ENCODE peak calls at places on chromosomes 6 and 20, in ten cellular contexts. W, V, F, A, J, S, K, U, B and Y are unnamed samples.

GRCh38 chr6:151389640-151390275 is 1.6 kb downstream of the ZBTB2 start:
- DNase-seq in W (no peak), V (peak), F (no peak), A (peak), J (peak), S (peak), K (peak), U (peak), B (peak), Y (no peak)

GRCh38 chr6:149046164-149046821 is 271.2 kb upstream of the TAB2 start:
- DNase-seq in W (no peak), V (no peak), F (no peak), A (no peak), J (no peak), S (no peak), K (no peak), U (no peak), B (no peak), Y (no peak)

GRCh38 chr6:141467881-141468280 is 664.8 kb upstream of the GJE1 start:
- DNase-seq in W (no peak), V (no peak), F (no peak), A (peak), J (no peak), S (no peak), K (no peak), U (no peak), B (no peak), Y (no peak)

GRCh38 chr6:118320652-118321051 is 227.4 kb upstream of the PLN start:
- DNase-seq in W (no peak), V (no peak), F (no peak), A (no peak), J (no peak), S (no peak), K (no peak), U (peak), B (no peak), Y (no peak)

GRCh38 chr6:122400121-122400450 is 634 bp downstream of the HSF2 start:
- DNase-seq in W (no peak), V (peak), F (no peak), A (peak), J (no peak), S (no peak), K (no peak), U (peak), B (no peak), Y (no peak)

GRCh38 chr6:17836298-17836697 is 129.6 kb upstream of the NUP153 start:
- DNase-seq in W (no peak), V (no peak), F (no peak), A (no peak), J (no peak), S (no peak), K (no peak), U (no peak), B (no peak), Y (no peak)

GRCh38 chr6:114084327-114084890 is 113.5 kb upstream of the HDAC2 start:
- DNase-seq in W (no peak), V (no peak), F (peak), A (no peak), J (no peak), S (no peak), K (no peak), U (peak), B (no peak), Y (no peak)

GRCh38 chr6:21592953-21593352 is 598 bp upstream of the SOX4 start:
- DNase-seq in W (no peak), V (no peak), F (no peak), A (no peak), J (no peak), S (no peak), K (no peak), U (no peak), B (no peak), Y (no peak)

GRCh38 chr6:112221561-112221960 is 32.8 kb downstream of the LAMA4 start:
- DNase-seq in W (no peak), V (no peak), F (no peak), A (no peak), J (no peak), S (no peak), K (no peak), U (no peak), B (no peak), Y (no peak)

GRCh38 chr6:14922306-14922705 is 323.6 kb upstream of the JARID2 start:
- DNase-seq in W (no peak), V (no peak), F (no peak), A (no peak), J (no peak), S (no peak), K (peak), U (no peak), B (peak), Y (no peak)

GRCh38 chr20:24648481-24648880 is 179.1 kb downstream of the SYNDIG1 start:
- DNase-seq in W (no peak), V (no peak), F (no peak), A (no peak), J (no peak), S (no peak), K (no peak), U (peak), B (no peak), Y (no peak)

GRCh38 chr6:47633141-47633540 is 65.2 kb upstream of the ADGRF4 start:
- DNase-seq in W (no peak), V (peak), F (peak), A (peak), J (no peak), S (no peak), K (no peak), U (peak), B (no peak), Y (no peak)

GRCh38 chr6:134551245-134551960 is 233.5 kb upstream of the SGK1 start:
- DNase-seq in W (no peak), V (no peak), F (peak), A (peak), J (no peak), S (no peak), K (no peak), U (peak), B (no peak), Y (no peak)

GRCh38 chr20:61849822-61850221 is 215.9 kb downstream of the TAF4 start:
- DNase-seq in W (no peak), V (no peak), F (no peak), A (no peak), J (peak), S (no peak), K (no peak), U (no peak), B (no peak), Y (no peak)

GRCh38 chr6:76451926-76452709 is 379.7 kb upstream of the IMPG1 start:
- DNase-seq in W (no peak), V (no peak), F (no peak), A (no peak), J (no peak), S (no peak), K (no peak), U (no peak), B (no peak), Y (no peak)

GRCh38 chr20:23820493-23820892 is 6.0 kb downstream of the CST2 start:
- DNase-seq in W (no peak), V (no peak), F (no peak), A (no peak), J (no peak), S (no peak), K (no peak), U (peak), B (no peak), Y (no peak)

GRCh38 chr6:147510949-147511590 is 2.6 kb downstream of the SAMD5 start:
- DNase-seq in W (no peak), V (no peak), F (no peak), A (no peak), J (no peak), S (no peak), K (no peak), U (no peak), B (no peak), Y (no peak)

GRCh38 chr6:160115421-160115820 is 6.2 kb upstream of the SLC22A1 start:
- DNase-seq in W (no peak), V (no peak), F (no peak), A (no peak), J (no peak), S (no peak), K (no peak), U (no peak), B (no peak), Y (no peak)

GRCh38 chr6:134347916-134348805 is 30.2 kb upstream of the SGK1 start:
- DNase-seq in W (no peak), V (no peak), F (no peak), A (peak), J (no peak), S (no peak), K (no peak), U (peak), B (no peak), Y (no peak)

GRCh38 chr6:166751051-166751595 is 124.1 kb upstream of the RPS6KA2 start:
- DNase-seq in W (peak), V (no peak), F (no peak), A (no peak), J (no peak), S (no peak), K (peak), U (no peak), B (peak), Y (peak)

GRCh38 chr6:108896111-108896661 is 48.0 kb downstream of the ARMC2 start:
- DNase-seq in W (peak), V (peak), F (peak), A (peak), J (no peak), S (no peak), K (no peak), U (peak), B (no peak), Y (no peak)

GRCh38 chr20:20546402-20546801 is 166.0 kb downstream of the RALGAPA2 start:
- DNase-seq in W (peak), V (peak), F (no peak), A (peak), J (no peak), S (no peak), K (no peak), U (no peak), B (no peak), Y (no peak)

GRCh38 chr6:161222706-161223234 is 51.1 kb downstream of the AGPAT4 start:
- DNase-seq in W (no peak), V (no peak), F (no peak), A (no peak), J (no peak), S (no peak), K (no peak), U (no peak), B (no peak), Y (no peak)

GRCh38 chr6:33740794-33741193 is 5.9 kb downstream of the IP6K3 start:
- DNase-seq in W (no peak), V (no peak), F (no peak), A (no peak), J (peak), S (no peak), K (no peak), U (no peak), B (no peak), Y (no peak)

GRCh38 chr6:90362273-90362672 is 65.6 kb upstream of the BACH2 start:
- DNase-seq in W (no peak), V (no peak), F (no peak), A (no peak), J (no peak), S (no peak), K (no peak), U (peak), B (no peak), Y (no peak)

GRCh38 chr20:1245578-1245977 is 19.7 kb downstream of the RAD21L1 start:
- DNase-seq in W (no peak), V (no peak), F (no peak), A (no peak), J (no peak), S (no peak), K (no peak), U (no peak), B (no peak), Y (no peak)

GRCh38 chr20:38156280-38156679 is 8.8 kb downstream of the TGM2 start:
- DNase-seq in W (no peak), V (no peak), F (no peak), A (peak), J (no peak), S (no peak), K (no peak), U (no peak), B (no peak), Y (no peak)

GRCh38 chr6:160737934-160738333 is 35.9 kb downstream of the PLG start:
- DNase-seq in W (no peak), V (peak), F (no peak), A (peak), J (no peak), S (no peak), K (no peak), U (no peak), B (no peak), Y (no peak)

GRCh38 chr6:79495246-79495645 is 42.0 kb downstream of the LCA5 start:
- DNase-seq in W (no peak), V (no peak), F (no peak), A (no peak), J (no peak), S (no peak), K (no peak), U (no peak), B (no peak), Y (no peak)

GRCh38 chr20:43749734-43750294 is 23.0 kb upstream of the GTSF1L start:
- DNase-seq in W (peak), V (peak), F (no peak), A (peak), J (peak), S (peak), K (peak), U (peak), B (peak), Y (peak)

GRCh38 chr6:123804771-123805540 is 1.3 kb downstream of the NKAIN2 start:
- DNase-seq in W (no peak), V (no peak), F (no peak), A (no peak), J (no peak), S (no peak), K (no peak), U (no peak), B (no peak), Y (no peak)

GRCh38 chr6:136326038-136326561 is 36.5 kb upstream of the BCLAF1 start:
- DNase-seq in W (no peak), V (no peak), F (no peak), A (no peak), J (no peak), S (no peak), K (no peak), U (peak), B (no peak), Y (no peak)

GRCh38 chr6:168384045-168385038 is 56.6 kb upstream of the SMOC2 start:
- DNase-seq in W (no peak), V (no peak), F (no peak), A (no peak), J (peak), S (no peak), K (no peak), U (peak), B (no peak), Y (no peak)

GRCh38 chr6:50147371-50147770 is 97.6 kb upstream of the DEFB112 start:
- DNase-seq in W (no peak), V (no peak), F (no peak), A (no peak), J (no peak), S (no peak), K (no peak), U (peak), B (no peak), Y (no peak)

GRCh38 chr6:50143011-50143719 is 93.4 kb upstream of the DEFB112 start:
- DNase-seq in W (no peak), V (no peak), F (no peak), A (peak), J (no peak), S (no peak), K (no peak), U (no peak), B (no peak), Y (no peak)

GRCh38 chr6:50141100-50141499 is 91.4 kb upstream of the DEFB112 start:
- DNase-seq in W (no peak), V (no peak), F (no peak), A (no peak), J (no peak), S (no peak), K (no peak), U (no peak), B (no peak), Y (no peak)

GRCh38 chr6:50145125-50145524 is 95.4 kb upstream of the DEFB112 start:
- DNase-seq in W (no peak), V (no peak), F (no peak), A (peak), J (no peak), S (no peak), K (no peak), U (peak), B (no peak), Y (no peak)
- TF ChIP-seq CTCF in W (peak), V (peak), F (no peak), A (peak), J (no peak), S (no peak), K (peak), U (peak), B (peak), Y (peak)

GRCh38 chr6:169490409-169490708 is 211.5 kb downstream of the WDR27 start:
- DNase-seq in W (no peak), V (no peak), F (no peak), A (no peak), J (no peak), S (no peak), K (no peak), U (no peak), B (no peak), Y (no peak)

GRCh38 chr6:169487579-169488205 is 214.1 kb downstream of the WDR27 start:
- DNase-seq in W (no peak), V (peak), F (no peak), A (peak), J (no peak), S (no peak), K (no peak), U (peak), B (no peak), Y (no peak)

GRCh38 chr6:169490830-169491229 is 211.0 kb downstream of the WDR27 start:
- DNase-seq in W (no peak), V (no peak), F (no peak), A (no peak), J (no peak), S (no peak), K (no peak), U (peak), B (no peak), Y (no peak)

GRCh38 chr6:169491482-169491881 is 210.3 kb downstream of the WDR27 start:
- DNase-seq in W (no peak), V (no peak), F (no peak), A (no peak), J (no peak), S (no peak), K (no peak), U (no peak), B (no peak), Y (no peak)

DNA sequence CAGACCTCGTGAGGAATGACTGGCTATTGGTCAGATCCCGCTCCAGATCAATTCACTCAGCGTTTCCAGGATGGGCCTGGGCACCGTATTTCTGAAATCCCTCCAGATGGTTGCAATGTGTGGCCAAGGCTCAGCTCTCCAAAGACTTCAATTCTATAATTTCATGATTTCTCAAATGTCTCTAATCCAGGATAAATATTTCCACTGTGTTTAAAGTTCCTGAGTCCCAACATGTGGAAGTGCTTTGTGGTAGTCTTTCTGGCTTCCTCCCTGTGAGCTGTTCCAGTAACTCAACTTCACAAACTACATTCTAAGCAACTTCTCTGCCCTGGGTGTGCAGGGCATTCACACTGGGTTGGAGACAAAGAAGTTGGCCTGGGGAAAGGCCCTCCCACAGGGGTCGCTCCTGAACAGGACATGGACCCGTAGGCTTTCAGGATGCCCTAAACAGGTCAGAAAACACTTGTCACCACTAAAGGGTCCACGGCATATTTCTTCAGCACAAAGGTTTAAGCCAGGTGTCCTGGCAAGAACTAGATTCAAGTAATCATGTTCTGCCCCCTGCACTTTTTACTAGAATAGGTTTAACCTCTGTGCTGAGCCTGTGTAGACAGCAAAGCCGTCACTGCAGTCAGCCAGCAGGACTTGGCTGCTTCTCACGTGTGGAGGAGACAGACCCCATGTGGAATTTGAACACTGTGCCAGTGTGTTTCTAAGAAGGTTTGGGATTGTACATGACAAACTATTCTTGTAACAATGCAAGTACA is 212.0 kb downstream of the WDR27 start:
- DNase-seq in W (no peak), V (no peak), F (peak), A (no peak), J (no peak), S (no peak), K (no peak), U (peak), B (no peak), Y (no peak)
- TF ChIP-seq CTCF in W (no peak), V (no peak), F (peak), A (no peak), J (no peak), S (no peak), K (no peak), U (peak), B (peak), Y (no peak)

GRCh38 chr6:64732888-64733287 is 974.1 kb downstream of the EYS start:
- DNase-seq in W (no peak), V (peak), F (no peak), A (peak), J (no peak), S (no peak), K (no peak), U (no peak), B (no peak), Y (no peak)
- TF ChIP-seq CTCF in W (no peak), V (no peak), F (no peak), A (peak), J (no peak), S (no peak), K (no peak), U (peak), B (peak), Y (no peak)

DNA sequence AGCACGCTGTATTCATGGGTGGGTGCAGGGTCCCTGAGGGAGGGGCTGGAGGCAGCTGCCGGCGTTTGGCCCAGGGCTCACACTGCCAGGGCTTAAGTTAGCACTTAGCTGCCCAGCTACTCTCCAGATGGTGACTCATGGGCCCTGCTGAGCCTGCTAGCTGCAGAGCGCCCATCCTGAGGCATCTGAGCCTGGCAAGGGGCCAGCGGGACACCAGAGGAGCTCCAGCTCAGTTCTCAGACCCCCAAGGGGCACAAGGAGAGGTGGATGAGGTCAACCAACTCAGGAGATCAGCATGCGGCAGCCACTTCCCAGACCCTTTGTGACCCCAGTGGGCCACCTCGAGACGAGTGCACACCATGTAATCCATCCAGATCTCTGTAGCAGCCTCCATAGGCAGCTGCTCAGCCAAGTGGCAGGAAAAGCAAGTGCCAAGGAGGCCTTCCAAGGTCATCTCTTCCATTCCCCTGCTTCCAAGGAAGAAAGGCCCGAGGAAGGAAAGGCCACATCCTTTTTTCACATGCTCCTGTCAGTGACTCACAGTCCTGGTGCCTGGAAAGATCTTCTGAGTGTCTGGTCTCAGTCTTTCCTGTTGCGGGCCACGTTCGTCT is 35.3 kb downstream of the FOXP4 start:
- DNase-seq in W (no peak), V (peak), F (no peak), A (peak), J (no peak), S (no peak), K (no peak), U (peak), B (no peak), Y (no peak)
- TF ChIP-seq CTCF in W (no peak), V (no peak), F (no peak), A (no peak), J (no peak), S (no peak), K (no peak), U (no peak), B (no peak), Y (no peak)